ENCODE peak calls at places on chromosomes 4 and X, in five cellular contexts. B is foreskin fibroblast, E is fibroblast of lung, J is colonic mucosa, P is cardiac fibroblast. V is an unnamed sample.

GRCh38 chrX:8981742-8982141 is 52.2 kb downstream of the FAM9B start:
- DNase-seq in P (no peak), B (no peak), J (no peak), E (no peak), V (no peak)

GRCh38 chrX:134938682-134939081 is 52.1 kb upstream of the SMIM10 start:
- DNase-seq in E (no peak), B (no peak), J (no peak), P (no peak), V (no peak)

GRCh38 chrX:11609109-11609508 is 56.6 kb downstream of the ARHGAP6 start:
- DNase-seq in E (no peak), P (no peak), B (no peak), J (no peak), V (no peak)

GRCh38 chr4:10571896-10572295 is 112.7 kb downstream of the CLNK start:
- DNase-seq in P (no peak), B (no peak), J (no peak), E (no peak), V (no peak)

GRCh38 chr4:125539691-125540090 is 224.9 kb downstream of the FAT4 start:
- DNase-seq in B (no peak), J (no peak), P (no peak), E (no peak), V (no peak)

GRCh38 chrX:151702741-151703352 is 7.6 kb downstream of the PRRG3 start:
- DNase-seq in B (no peak), P (no peak), E (no peak), J (no peak), V (no peak)

GRCh38 chr4:90824266-90825167 is 697.3 kb downstream of the CCSER1 start:
- DNase-seq in P (no peak), J (no peak), B (no peak), E (no peak), V (no peak)

GRCh38 chrX:118724775-118725174 is 2.6 kb upstream of the IL13RA1 start:
- DNase-seq in J (peak), E (peak), P (peak), B (no peak), V (peak)

GRCh38 chr4:112842513-112842912 is 205.6 kb downstream of the LARP7 start:
- DNase-seq in E (no peak), P (no peak), J (no peak), B (no peak), V (no peak)

GRCh38 chrX:39260965-39261364 is 459.7 kb downstream of the MID1IP1 start:
- DNase-seq in J (no peak), B (no peak), P (no peak), E (no peak), V (no peak)

GRCh38 chrX:72348247-72348979 is 42.7 kb upstream of the CITED1 start:
- DNase-seq in E (no peak), J (no peak), P (no peak), B (no peak), V (no peak)

GRCh38 chr4:159191989-159192388 is 89.1 kb downstream of the RAPGEF2 start:
- DNase-seq in B (peak), J (no peak), E (peak), P (peak), V (peak)

DNA sequence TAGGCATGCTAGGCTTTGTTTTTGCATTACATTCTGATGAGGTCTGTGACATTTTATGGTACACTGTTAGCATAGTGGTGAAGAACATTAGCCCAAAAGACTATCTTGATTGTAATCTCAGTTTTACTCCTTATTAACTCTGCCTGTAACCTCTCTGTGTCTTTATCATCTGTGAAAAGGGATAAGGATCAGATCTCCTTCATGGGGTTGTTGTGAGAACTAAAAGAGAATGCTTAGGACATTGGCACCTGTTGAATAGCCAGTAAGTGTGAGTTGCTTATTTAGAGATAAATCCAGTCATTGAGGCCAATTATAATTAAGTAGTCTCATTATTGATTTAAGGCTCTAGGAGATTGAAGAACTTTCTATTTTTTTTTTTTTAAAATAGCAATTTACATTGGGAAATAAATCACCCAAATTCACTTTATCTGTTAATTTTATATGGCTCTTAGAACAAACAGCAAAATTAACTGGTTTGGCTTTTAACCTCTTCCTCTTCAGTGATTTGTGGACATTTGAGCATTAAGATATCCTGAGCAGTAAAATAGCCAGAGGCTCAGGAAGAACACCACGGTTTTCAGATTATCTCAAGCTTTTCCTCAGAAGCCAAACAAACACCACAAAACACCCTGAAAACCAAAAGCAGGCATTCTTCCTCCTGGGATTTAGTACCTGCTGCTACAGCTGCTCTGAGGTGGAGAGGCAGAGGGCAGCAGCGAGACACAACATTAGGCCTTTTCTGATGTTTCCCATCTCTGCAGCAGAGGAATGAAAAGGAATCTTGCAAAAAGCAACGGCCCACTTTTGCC is 192.9 kb downstream of the ARHGAP10 start:
- DNase-seq in P (peak), B (no peak), E (peak), J (peak), V (peak)
- TF ChIP-seq CTCF in P (peak), B (peak), E (peak), J (peak), V (peak)

DNA sequence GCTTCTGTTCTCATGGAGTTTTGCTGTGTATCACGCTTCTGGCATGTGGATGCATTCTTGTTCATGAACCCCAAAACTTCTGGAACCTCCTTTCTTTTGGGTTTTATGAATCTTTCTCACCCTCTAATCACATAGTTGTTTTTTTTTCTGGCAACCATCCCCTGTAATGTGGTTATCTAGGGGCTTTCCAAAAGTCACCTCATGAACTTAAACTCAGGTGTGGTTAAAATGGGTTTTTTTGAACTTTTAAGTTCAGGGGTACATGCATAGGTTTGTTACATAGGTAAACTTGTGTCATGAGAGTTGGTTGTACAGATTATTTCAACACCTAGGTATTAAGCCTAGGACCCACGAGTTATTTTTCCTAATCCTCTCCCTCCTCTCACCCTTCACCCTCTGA is 1099.4 kb upstream of the SLIT2 start:
- DNase-seq in J (no peak), E (no peak), P (no peak), B (no peak), V (no peak)
- H3K4me3 ChIP-seq in J (no peak), E (no peak), P (no peak), B (no peak), V (no peak)

GRCh38 chrX:119757646-119757978 is 776 bp upstream of the SOWAHD start:
- DNase-seq in P (no peak), B (no peak), E (no peak), J (no peak), V (no peak)

GRCh38 chrX:119753001-119753400 is 5.4 kb upstream of the SOWAHD start:
- DNase-seq in E (no peak), B (no peak), P (no peak), J (no peak), V (no peak)

GRCh38 chrX:119756926-119757635 is 1.3 kb upstream of the SOWAHD start:
- DNase-seq in B (no peak), J (no peak), E (no peak), P (no peak), V (no peak)

GRCh38 chrX:119755981-119756533 is 2.3 kb upstream of the SOWAHD start:
- DNase-seq in J (no peak), E (peak), P (no peak), B (no peak), V (peak)

DNA sequence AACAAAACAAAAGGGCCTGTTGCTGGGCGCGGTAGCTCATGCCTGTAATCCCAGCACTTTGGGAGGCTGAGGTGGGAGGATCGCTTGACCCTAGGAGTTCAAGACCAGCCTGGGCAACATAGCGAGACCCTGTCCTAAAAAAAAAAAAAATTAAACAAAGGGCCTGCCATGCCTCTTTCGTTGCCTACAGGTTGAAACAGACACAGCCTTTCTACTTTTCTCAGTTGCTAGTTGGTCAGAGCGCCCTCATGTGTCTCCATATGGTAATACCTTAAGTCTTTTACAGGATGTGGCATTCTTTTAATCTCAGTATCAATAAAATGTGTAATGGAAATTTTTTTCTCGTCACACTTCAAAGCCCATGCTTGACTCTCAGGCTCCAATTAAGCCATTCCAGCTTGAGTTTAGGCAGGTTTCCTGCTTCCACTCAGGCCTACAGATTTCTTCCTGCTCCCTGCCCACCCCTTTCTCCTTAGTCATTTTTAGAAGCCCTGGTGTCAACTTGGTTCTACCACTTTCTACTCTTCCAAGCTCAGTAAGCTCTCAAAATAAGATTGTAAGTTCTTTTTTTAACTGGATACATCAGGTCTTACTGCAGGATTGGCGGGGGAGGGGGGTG is 4.6 kb upstream of the SOWAHD start:
- DNase-seq in B (no peak), P (peak), J (peak), E (peak), V (peak)
- TF ChIP-seq CTCF in B (peak), P (peak), J (peak), E (peak), V (peak)

GRCh38 chr4:175646802-175647201 is 165.3 kb downstream of the GPM6A start:
- DNase-seq in B (no peak), E (no peak), J (no peak), P (no peak), V (no peak)
- H3K4me3 ChIP-seq in B (no peak), E (no peak), J (no peak), P (no peak), V (no peak)

DNA sequence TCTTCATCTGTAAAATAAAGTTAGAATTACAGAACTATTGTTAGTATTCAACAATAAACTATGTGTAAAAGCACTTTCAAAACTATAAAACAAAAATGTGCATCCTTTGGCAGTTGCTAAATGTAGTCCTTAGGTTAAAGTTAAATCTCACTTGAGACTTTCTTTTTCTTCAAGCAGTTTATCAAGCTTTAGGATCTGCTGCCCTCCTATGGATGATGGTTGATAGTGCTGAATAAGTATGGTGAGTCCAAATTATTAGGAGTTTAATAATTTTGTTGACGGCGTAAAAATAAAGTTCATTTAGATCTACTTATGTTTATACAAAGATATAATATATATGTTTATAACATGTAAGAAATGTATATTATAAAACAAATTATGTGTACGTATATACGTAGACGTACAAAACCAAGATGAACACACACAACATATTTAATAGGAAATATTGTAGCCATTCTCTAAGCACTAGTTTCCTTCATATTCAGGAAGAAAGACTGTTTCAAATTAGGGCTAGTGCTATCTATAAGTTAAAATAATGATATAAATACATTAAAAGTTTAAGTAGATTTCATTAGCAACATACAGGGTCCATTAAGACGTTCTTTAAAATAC is 22.3 kb downstream of the UGT2A2 start:
- DNase-seq in P (peak), E (peak), B (no peak), J (no peak), V (peak)
- TF ChIP-seq CTCF in P (peak), E (no peak), B (no peak), J (no peak), V (peak)

GRCh38 chr4:824461-825062 is 1.4 kb downstream of the CPLX1 start:
- DNase-seq in B (no peak), P (no peak), E (no peak), J (no peak), V (no peak)

GRCh38 chr4:827209-828081 is 1.5 kb upstream of the CPLX1 start:
- DNase-seq in J (no peak), P (no peak), B (no peak), E (no peak), V (no peak)

GRCh38 chr4:826508-827208 is 729 bp upstream of the CPLX1 start:
- DNase-seq in E (no peak), B (no peak), J (no peak), P (no peak), V (no peak)

GRCh38 chr4:825063-825968 is 613 bp downstream of the CPLX1 start:
- DNase-seq in P (peak), E (no peak), J (no peak), B (peak), V (peak)

DNA sequence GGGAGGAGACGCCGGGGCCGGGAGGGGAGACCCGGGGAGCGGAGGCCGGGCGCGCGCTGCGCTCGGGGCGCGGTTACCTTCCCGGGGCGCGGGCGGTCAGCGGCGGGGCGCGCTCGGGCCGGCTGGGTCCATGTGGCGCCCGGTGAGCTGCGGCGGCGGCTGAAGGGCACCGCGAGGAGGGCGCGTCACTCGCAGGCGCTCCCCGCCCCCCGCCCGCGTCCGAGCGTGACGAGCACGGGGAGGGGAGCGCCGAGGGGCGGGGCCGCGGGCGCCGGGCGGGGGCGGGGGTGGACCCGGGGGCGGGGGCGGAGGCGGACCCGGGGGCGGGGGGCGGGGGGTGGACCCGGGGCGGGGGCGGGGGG is at the start of gene CPLX1:
- DNase-seq in J (no peak), B (no peak), P (no peak), E (no peak), V (no peak)
- H3K4me3 ChIP-seq in J (peak), B (no peak), P (no peak), E (no peak), V (peak)

GRCh38 chrX:74420194-74421035 is 878 bp upstream of the SLC16A2 start:
- DNase-seq in J (peak), P (peak), E (peak), B (peak), V (peak)
- TF ChIP-seq CTCF in J (no peak), P (no peak), E (no peak), B (no peak), V (no peak)

GRCh38 chr4:176762661-176763308 is 29.9 kb downstream of the VEGFC start:
- DNase-seq in B (no peak), P (no peak), J (no peak), E (no peak), V (peak)
- H3K4me3 ChIP-seq in B (no peak), P (no peak), J (no peak), E (no peak), V (no peak)

DNA sequence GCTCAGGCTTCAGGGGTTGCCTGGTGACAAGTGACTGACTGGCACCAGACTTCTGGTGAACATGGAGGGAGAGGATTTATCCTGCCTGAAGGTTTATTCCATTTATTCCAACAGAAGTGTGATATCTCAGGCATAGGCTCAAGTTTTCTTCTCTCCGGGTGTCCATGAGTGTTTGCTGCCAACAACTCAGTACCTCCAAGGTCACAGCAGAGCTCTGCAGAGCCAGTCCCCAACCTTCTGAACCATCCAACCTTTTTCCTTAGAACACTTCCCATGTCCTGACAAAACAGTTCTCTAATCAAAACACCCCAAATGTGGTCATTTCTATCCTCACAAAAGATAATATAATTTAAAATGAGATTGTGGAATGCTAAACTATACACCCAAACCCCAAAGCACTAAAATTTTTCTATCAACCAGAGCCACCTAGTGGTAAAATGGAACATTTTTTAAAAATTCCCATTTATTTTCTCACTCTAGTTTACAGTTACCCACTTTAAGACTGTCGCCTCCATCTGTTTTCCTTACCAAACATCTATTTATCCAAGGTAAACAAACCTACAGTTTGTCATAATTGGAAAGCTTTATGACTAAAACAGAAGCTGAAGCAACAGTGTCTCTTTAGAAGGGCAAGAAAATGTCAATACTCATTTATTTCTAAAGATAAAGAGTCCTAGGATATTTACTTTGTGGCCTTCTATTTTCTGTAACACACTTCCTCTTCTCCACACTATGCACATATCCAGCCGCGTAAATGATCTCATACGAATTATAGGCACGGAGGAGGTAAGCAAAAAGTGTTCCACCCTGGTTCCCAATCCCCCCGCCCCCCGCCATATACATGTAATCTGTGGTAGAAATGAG is 39.5 kb downstream of the TMEM154 start:
- DNase-seq in P (peak), E (peak), B (no peak), J (no peak), V (peak)
- TF ChIP-seq CTCF in P (peak), E (no peak), B (peak), J (peak), V (peak)